ENCODE peak calls at places on chromosomes 12 and 14, in five cellular contexts. One of them, this sample, is unnamed.

GRCh38 chr12:126663304-126664094 is 1598.3 kb downstream of the AACS start:
- DNase-seq in fibroblast of lung: no peak
- DNase-seq in heart left ventricle: no peak
- DNase-seq in esophagus squamous epithelium: no peak
- DNase-seq in left ventricle myocardium inferior: no peak
- DNase-seq in this sample: no peak

GRCh38 chr12:115257791-115258190 is 573.8 kb upstream of the TBX3 start:
- DNase-seq in fibroblast of lung: peak; percentile 37
- DNase-seq in heart left ventricle: no peak
- DNase-seq in esophagus squamous epithelium: no peak
- DNase-seq in left ventricle myocardium inferior: no peak
- DNase-seq in this sample: no peak

GRCh38 chr14:73026243-73026844 is 562 bp downstream of the ZFYVE1 start:
- DNase-seq in fibroblast of lung: no peak
- DNase-seq in heart left ventricle: no peak
- DNase-seq in esophagus squamous epithelium: no peak
- DNase-seq in left ventricle myocardium inferior: no peak
- DNase-seq in this sample: no peak

GRCh38 chr12:54126696-54127537 is 61.9 kb downstream of the SMUG1 start:
- DNase-seq in fibroblast of lung: peak; percentile 25
- DNase-seq in heart left ventricle: peak; percentile 65
- DNase-seq in esophagus squamous epithelium: no peak
- DNase-seq in left ventricle myocardium inferior: peak; percentile 66
- DNase-seq in this sample: no peak

GRCh38 chr12:124573839-124574786 is 6.7 kb upstream of the NCOR2 start:
- DNase-seq in fibroblast of lung: no peak
- DNase-seq in heart left ventricle: no peak
- DNase-seq in esophagus squamous epithelium: no peak
- DNase-seq in left ventricle myocardium inferior: no peak
- DNase-seq in this sample: no peak

GRCh38 chr14:75542585-75543091 is 20.4 kb downstream of the BATF start:
- DNase-seq in fibroblast of lung: peak; percentile 33
- DNase-seq in heart left ventricle: peak; percentile 69
- DNase-seq in esophagus squamous epithelium: peak; percentile 26
- DNase-seq in left ventricle myocardium inferior: peak; percentile 59
- DNase-seq in this sample: no peak

GRCh38 chr14:105092912-105093425 is 27.7 kb upstream of the GPR132 start:
- DNase-seq in fibroblast of lung: peak; percentile 43
- DNase-seq in heart left ventricle: peak; percentile 70
- DNase-seq in esophagus squamous epithelium: no peak
- DNase-seq in left ventricle myocardium inferior: peak; percentile 72
- DNase-seq in this sample: peak; percentile 82

GRCh38 chr12:52156310-52156709 is 35.5 kb downstream of the KRT80 start:
- DNase-seq in fibroblast of lung: no peak
- DNase-seq in heart left ventricle: no peak
- DNase-seq in esophagus squamous epithelium: no peak
- DNase-seq in left ventricle myocardium inferior: no peak
- DNase-seq in this sample: no peak

GRCh38 chr12:50057896-50058670 is 687 bp downstream of the ASIC1 start:
- DNase-seq in fibroblast of lung: no peak
- DNase-seq in heart left ventricle: no peak
- DNase-seq in esophagus squamous epithelium: no peak
- DNase-seq in left ventricle myocardium inferior: no peak
- DNase-seq in this sample: peak; percentile 70

GRCh38 chr12:56358836-56359532 is 923 bp downstream of the STAT2 start:
- DNase-seq in fibroblast of lung: peak; percentile 89
- DNase-seq in heart left ventricle: no peak
- DNase-seq in esophagus squamous epithelium: no peak
- DNase-seq in left ventricle myocardium inferior: no peak
- DNase-seq in this sample: no peak

GRCh38 chr12:42213954-42214426 is 24.1 kb downstream of the YAF2 start:
- DNase-seq in fibroblast of lung: peak; percentile 48
- DNase-seq in heart left ventricle: peak; percentile 71
- DNase-seq in esophagus squamous epithelium: no peak
- DNase-seq in left ventricle myocardium inferior: peak; percentile 45
- DNase-seq in this sample: no peak

GRCh38 chr12:52643233-52644077 is 8.6 kb downstream of the KRT2 start:
- DNase-seq in fibroblast of lung: no peak
- DNase-seq in heart left ventricle: no peak
- DNase-seq in esophagus squamous epithelium: no peak
- DNase-seq in left ventricle myocardium inferior: no peak
- DNase-seq in this sample: no peak

GRCh38 chr12:12804011-12804410 is 9.1 kb upstream of the DDX47 start:
- DNase-seq in fibroblast of lung: no peak
- DNase-seq in heart left ventricle: no peak
- DNase-seq in esophagus squamous epithelium: no peak
- DNase-seq in left ventricle myocardium inferior: no peak
- DNase-seq in this sample: no peak

GRCh38 chr14:33564774-33565630 is 385.9 kb downstream of the EGLN3 start:
- DNase-seq in fibroblast of lung: no peak
- DNase-seq in heart left ventricle: no peak
- DNase-seq in esophagus squamous epithelium: no peak
- DNase-seq in left ventricle myocardium inferior: no peak
- DNase-seq in this sample: no peak

GRCh38 chr12:91094957-91095356 is 16.3 kb downstream of the LUM start:
- DNase-seq in fibroblast of lung: no peak
- DNase-seq in heart left ventricle: no peak
- DNase-seq in esophagus squamous epithelium: no peak
- DNase-seq in left ventricle myocardium inferior: no peak
- DNase-seq in this sample: no peak

GRCh38 chr12:62744551-62744950 is 190.4 kb downstream of the PPM1H start:
- DNase-seq in fibroblast of lung: no peak
- DNase-seq in heart left ventricle: peak; percentile 46
- DNase-seq in esophagus squamous epithelium: no peak
- DNase-seq in left ventricle myocardium inferior: no peak
- DNase-seq in this sample: no peak

GRCh38 chr14:52063107-52063506 is 5.8 kb downstream of the NID2 start:
- DNase-seq in fibroblast of lung: no peak
- DNase-seq in heart left ventricle: peak; percentile 67
- DNase-seq in esophagus squamous epithelium: no peak
- DNase-seq in left ventricle myocardium inferior: peak; percentile 43
- DNase-seq in this sample: no peak

GRCh38 chr12:48985475-48985897 is 7.4 kb downstream of the WNT1 start:
- DNase-seq in fibroblast of lung: no peak
- DNase-seq in heart left ventricle: peak; percentile 80
- DNase-seq in esophagus squamous epithelium: no peak
- DNase-seq in left ventricle myocardium inferior: peak; percentile 62
- DNase-seq in this sample: no peak

GRCh38 chr12:130162267-130162666 is at the start of gene FZD10:
- DNase-seq in fibroblast of lung: no peak
- DNase-seq in heart left ventricle: peak; percentile 46
- DNase-seq in esophagus squamous epithelium: no peak
- DNase-seq in left ventricle myocardium inferior: peak; percentile 47
- DNase-seq in this sample: no peak

GRCh38 chr14:99508896-99509629 is 27.9 kb downstream of the CCNK start:
- DNase-seq in fibroblast of lung: no peak
- DNase-seq in heart left ventricle: peak; percentile 25
- DNase-seq in esophagus squamous epithelium: no peak
- DNase-seq in left ventricle myocardium inferior: no peak
- DNase-seq in this sample: peak; percentile 58

GRCh38 chr12:131287015-131287937 is 333.6 kb downstream of the ADGRD1 start:
- DNase-seq in fibroblast of lung: no peak
- DNase-seq in heart left ventricle: no peak
- DNase-seq in esophagus squamous epithelium: no peak
- DNase-seq in left ventricle myocardium inferior: no peak
- DNase-seq in this sample: peak; percentile 72

GRCh38 chr12:105343836-105344235 is 13.3 kb downstream of the C12orf75 start:
- DNase-seq in fibroblast of lung: no peak
- DNase-seq in heart left ventricle: no peak
- DNase-seq in esophagus squamous epithelium: no peak
- DNase-seq in left ventricle myocardium inferior: no peak
- DNase-seq in this sample: no peak

GRCh38 chr12:108839011-108839889 is 18.1 kb downstream of the SSH1 start:
- DNase-seq in fibroblast of lung: peak; percentile 70
- DNase-seq in heart left ventricle: peak; percentile 73
- DNase-seq in esophagus squamous epithelium: no peak
- DNase-seq in left ventricle myocardium inferior: peak; percentile 51
- DNase-seq in this sample: no peak

DNA sequence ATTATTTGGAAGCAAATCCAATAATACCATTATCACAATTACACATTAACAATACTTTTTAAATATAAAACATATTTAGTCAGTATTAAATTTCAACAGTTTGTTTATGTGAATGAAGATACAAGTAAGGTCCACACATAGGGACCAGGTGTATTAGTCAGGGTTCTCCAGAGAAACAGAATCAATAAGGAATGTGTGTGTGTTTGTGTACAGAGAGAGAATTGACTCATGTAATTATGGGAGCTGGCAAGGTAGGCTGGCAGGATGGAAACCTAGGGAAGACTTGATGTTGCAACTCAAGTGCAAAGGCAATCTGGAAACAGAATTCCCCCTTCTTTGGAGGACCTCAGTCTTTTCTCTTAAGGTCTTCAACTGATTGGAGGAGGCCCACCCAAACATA is 123.2 kb upstream of the OTX2 start:
- DNase-seq in fibroblast of lung: no peak
- DNase-seq in heart left ventricle: no peak
- DNase-seq in esophagus squamous epithelium: no peak
- DNase-seq in left ventricle myocardium inferior: no peak
- DNase-seq in this sample: no peak
- TF ChIP-seq CTCF in fibroblast of lung: no peak
- TF ChIP-seq CTCF in heart left ventricle: no peak
- TF ChIP-seq CTCF in esophagus squamous epithelium: no peak
- TF ChIP-seq CTCF in left ventricle myocardium inferior: no peak
- TF ChIP-seq CTCF in this sample: no peak

GRCh38 chr14:38208825-38209562 is 1.3 kb downstream of the SSTR1 start:
- DNase-seq in fibroblast of lung: peak; percentile 69
- DNase-seq in heart left ventricle: no peak
- DNase-seq in esophagus squamous epithelium: no peak
- DNase-seq in left ventricle myocardium inferior: peak; percentile 13
- DNase-seq in this sample: no peak
- TF ChIP-seq CTCF in fibroblast of lung: peak; percentile 39
- TF ChIP-seq CTCF in heart left ventricle: peak; percentile 15
- TF ChIP-seq CTCF in esophagus squamous epithelium: no peak
- TF ChIP-seq CTCF in left ventricle myocardium inferior: peak; percentile 28
- TF ChIP-seq CTCF in this sample: no peak

DNA sequence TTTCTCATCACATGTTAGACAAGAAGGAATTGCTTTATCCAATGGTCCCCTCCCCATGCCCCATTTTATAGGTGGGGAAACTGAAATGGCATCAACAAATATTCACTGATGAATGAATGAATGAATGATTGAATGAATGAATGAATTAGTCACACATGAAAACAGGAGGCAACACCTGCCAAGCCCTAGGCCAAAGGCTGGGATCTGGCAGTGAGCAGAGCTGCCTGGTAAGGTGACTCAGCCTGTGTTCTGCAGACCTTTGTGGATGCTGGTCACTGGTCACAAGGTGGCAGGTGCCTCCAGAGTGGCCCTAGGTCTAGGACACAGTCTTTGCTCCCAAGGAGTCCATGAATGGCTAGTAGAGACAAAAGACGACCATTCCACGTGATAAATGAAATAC is 188.4 kb downstream of the RBM19 start:
- DNase-seq in fibroblast of lung: no peak
- DNase-seq in heart left ventricle: no peak
- DNase-seq in esophagus squamous epithelium: no peak
- DNase-seq in left ventricle myocardium inferior: no peak
- DNase-seq in this sample: no peak
- TF ChIP-seq CTCF in fibroblast of lung: no peak
- TF ChIP-seq CTCF in heart left ventricle: no peak
- TF ChIP-seq CTCF in esophagus squamous epithelium: no peak
- TF ChIP-seq CTCF in left ventricle myocardium inferior: no peak
- TF ChIP-seq CTCF in this sample: no peak

DNA sequence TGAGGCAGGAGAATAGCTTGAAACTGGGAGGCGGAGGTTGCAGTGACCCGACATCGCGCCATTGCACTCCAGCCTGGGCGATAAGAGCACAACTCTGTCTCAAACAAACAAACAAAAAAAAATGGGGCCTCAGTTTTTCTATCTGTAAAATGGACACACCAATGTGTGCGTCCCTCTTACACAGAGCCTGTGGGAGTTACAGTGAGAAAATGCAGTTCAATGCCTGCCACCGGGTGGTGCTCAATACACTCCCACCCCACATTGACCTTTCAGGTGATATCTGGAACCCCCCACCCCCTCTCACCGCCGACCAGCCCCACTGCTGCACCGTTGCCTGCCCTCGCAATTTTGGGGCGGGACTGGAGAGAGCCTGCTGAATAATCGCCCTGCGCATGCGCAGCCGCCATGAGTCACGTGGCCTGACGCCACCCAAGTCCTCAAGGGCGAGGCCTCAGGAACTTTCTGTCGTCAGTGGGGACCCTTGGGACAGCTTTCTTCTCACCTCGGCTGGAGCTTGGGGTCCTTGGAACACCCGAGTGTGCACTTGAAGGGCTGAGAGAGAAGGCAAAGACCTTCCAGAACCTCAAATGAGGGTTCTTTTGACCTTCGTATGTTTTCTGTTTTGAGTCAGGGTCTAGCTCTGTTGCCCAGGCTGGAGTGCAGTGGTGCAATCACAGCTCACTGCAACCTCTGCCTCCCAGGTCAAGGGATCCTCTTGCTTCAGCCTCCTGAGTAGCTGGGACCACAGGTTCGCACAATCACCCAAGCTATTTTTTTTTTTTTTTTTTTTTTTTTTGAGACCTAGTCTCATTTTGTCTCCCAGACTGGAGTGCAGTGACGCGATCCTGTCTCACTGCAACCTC is 14.6 kb upstream of the CABP1 start:
- DNase-seq in fibroblast of lung: no peak
- DNase-seq in heart left ventricle: no peak
- DNase-seq in esophagus squamous epithelium: no peak
- DNase-seq in left ventricle myocardium inferior: no peak
- DNase-seq in this sample: peak; percentile 66
- TF ChIP-seq CTCF in fibroblast of lung: no peak
- TF ChIP-seq CTCF in heart left ventricle: no peak
- TF ChIP-seq CTCF in esophagus squamous epithelium: no peak
- TF ChIP-seq CTCF in left ventricle myocardium inferior: no peak
- TF ChIP-seq CTCF in this sample: peak; percentile 42

This sample was measured in chondrocyte.